ENCODE peak calls at places on chromosomes 11 and 22, in five cellular contexts. One of them, this sample, is unnamed.

GRCh38 chr22:47710135-47710534 is 947.7 kb downstream of the TBC1D22A start:
- DNase-seq in HL-60: no peak
- DNase-seq in HepG2: no peak
- DNase-seq in cardiac fibroblast: no peak
- DNase-seq in osteoblast: no peak
- DNase-seq in this sample: no peak

GRCh38 chr11:19374189-19374588 is 133.4 kb upstream of the E2F8 start:
- DNase-seq in HL-60: no peak
- DNase-seq in HepG2: no peak
- DNase-seq in cardiac fibroblast: peak
- DNase-seq in osteoblast: peak
- DNase-seq in this sample: no peak

GRCh38 chr11:877565-877964 is 33.0 kb downstream of the CHID1 start:
- DNase-seq in HL-60: peak
- DNase-seq in HepG2: no peak
- DNase-seq in cardiac fibroblast: no peak
- DNase-seq in osteoblast: no peak
- DNase-seq in this sample: peak

GRCh38 chr11:64853709-64854108 is 9.3 kb upstream of the CDC42BPG start:
- DNase-seq in HL-60: peak
- DNase-seq in HepG2: no peak
- DNase-seq in cardiac fibroblast: no peak
- DNase-seq in osteoblast: no peak
- DNase-seq in this sample: no peak

GRCh38 chr11:86800956-86801264 is 568 bp downstream of the PRSS23 start:
- DNase-seq in HL-60: no peak
- DNase-seq in HepG2: no peak
- DNase-seq in cardiac fibroblast: peak
- DNase-seq in osteoblast: no peak
- DNase-seq in this sample: no peak

GRCh38 chr11:32255876-32256275 is 165.0 kb downstream of the RCN1 start:
- DNase-seq in HL-60: no peak
- DNase-seq in HepG2: no peak
- DNase-seq in cardiac fibroblast: no peak
- DNase-seq in osteoblast: no peak
- DNase-seq in this sample: no peak

GRCh38 chr11:18733202-18733601 is 7.2 kb upstream of the IGSF22 start:
- DNase-seq in HL-60: no peak
- DNase-seq in HepG2: no peak
- DNase-seq in cardiac fibroblast: no peak
- DNase-seq in osteoblast: no peak
- DNase-seq in this sample: no peak

GRCh38 chr11:45180158-45180887 is 33.9 kb downstream of the PRDM11 start:
- DNase-seq in HL-60: peak
- DNase-seq in HepG2: no peak
- DNase-seq in cardiac fibroblast: no peak
- DNase-seq in osteoblast: peak
- DNase-seq in this sample: no peak

GRCh38 chr22:38866024-38866398 is 6.0 kb downstream of the CBX6 start:
- DNase-seq in HL-60: no peak
- DNase-seq in HepG2: no peak
- DNase-seq in cardiac fibroblast: no peak
- DNase-seq in osteoblast: peak
- DNase-seq in this sample: no peak

GRCh38 chr11:91749231-91749630 is 475.4 kb upstream of the FAT3 start:
- DNase-seq in HL-60: no peak
- DNase-seq in HepG2: no peak
- DNase-seq in cardiac fibroblast: no peak
- DNase-seq in osteoblast: no peak
- DNase-seq in this sample: no peak

GRCh38 chr11:46894506-46894905 is 23.8 kb downstream of the LRP4 start:
- DNase-seq in HL-60: no peak
- DNase-seq in HepG2: no peak
- DNase-seq in cardiac fibroblast: no peak
- DNase-seq in osteoblast: no peak
- DNase-seq in this sample: no peak

GRCh38 chr11:61116426-61117214 is 14.3 kb downstream of the CD5 start:
- DNase-seq in HL-60: no peak
- DNase-seq in HepG2: no peak
- DNase-seq in cardiac fibroblast: no peak
- DNase-seq in osteoblast: peak
- DNase-seq in this sample: peak

GRCh38 chr11:19951558-19952083 is 208.7 kb downstream of the DBX1 start:
- DNase-seq in HL-60: no peak
- DNase-seq in HepG2: peak
- DNase-seq in cardiac fibroblast: peak
- DNase-seq in osteoblast: peak
- DNase-seq in this sample: peak

GRCh38 chr11:122852071-122852831 is 14.0 kb downstream of the CRTAM start:
- DNase-seq in HL-60: no peak
- DNase-seq in HepG2: no peak
- DNase-seq in cardiac fibroblast: peak
- DNase-seq in osteoblast: peak
- DNase-seq in this sample: no peak

GRCh38 chr11:117134431-117134830 is 9.7 kb upstream of the PAFAH1B2 start:
- DNase-seq in HL-60: no peak
- DNase-seq in HepG2: no peak
- DNase-seq in cardiac fibroblast: no peak
- DNase-seq in osteoblast: no peak
- DNase-seq in this sample: no peak

GRCh38 chr22:28630185-28630580 is 49.5 kb downstream of the TTC28 start:
- DNase-seq in HL-60: no peak
- DNase-seq in HepG2: no peak
- DNase-seq in cardiac fibroblast: no peak
- DNase-seq in osteoblast: no peak
- DNase-seq in this sample: no peak

GRCh38 chr11:72239296-72239848 is 4.6 kb downstream of the PHOX2A start:
- DNase-seq in HL-60: no peak
- DNase-seq in HepG2: no peak
- DNase-seq in cardiac fibroblast: peak
- DNase-seq in osteoblast: no peak
- DNase-seq in this sample: no peak

GRCh38 chr11:61783717-61784505 is 8.5 kb downstream of the TMEM258 start:
- DNase-seq in HL-60: peak
- DNase-seq in HepG2: no peak
- DNase-seq in cardiac fibroblast: peak
- DNase-seq in osteoblast: peak
- DNase-seq in this sample: no peak

GRCh38 chr11:134486106-134486505 is 74.1 kb upstream of the B3GAT1 start:
- DNase-seq in HL-60: no peak
- DNase-seq in HepG2: no peak
- DNase-seq in cardiac fibroblast: no peak
- DNase-seq in osteoblast: peak
- DNase-seq in this sample: no peak

GRCh38 chr11:134854391-134854991 is 442.4 kb upstream of the B3GAT1 start:
- DNase-seq in HL-60: no peak
- DNase-seq in HepG2: no peak
- DNase-seq in cardiac fibroblast: no peak
- DNase-seq in osteoblast: no peak
- DNase-seq in this sample: no peak

GRCh38 chr22:35299217-35299716 is 427 bp upstream of the TOM1 start:
- DNase-seq in HL-60: no peak
- DNase-seq in HepG2: no peak
- DNase-seq in cardiac fibroblast: no peak
- DNase-seq in osteoblast: peak
- DNase-seq in this sample: no peak
- H3K4me3 ChIP-seq in HL-60: peak
- H3K4me3 ChIP-seq in HepG2: peak
- H3K4me3 ChIP-seq in cardiac fibroblast: peak
- H3K4me3 ChIP-seq in osteoblast: peak
- H3K4me3 ChIP-seq in this sample: peak

GRCh38 chr11:119722281-119722794 is 6.7 kb downstream of the NECTIN1 start:
- DNase-seq in HL-60: no peak
- DNase-seq in HepG2: no peak
- DNase-seq in cardiac fibroblast: no peak
- DNase-seq in osteoblast: peak
- DNase-seq in this sample: no peak
- TF ChIP-seq CTCF in HL-60: no peak
- TF ChIP-seq CTCF in HepG2: no peak
- TF ChIP-seq CTCF in cardiac fibroblast: no peak
- TF ChIP-seq CTCF in osteoblast: no peak
- TF ChIP-seq CTCF in this sample: no peak

DNA sequence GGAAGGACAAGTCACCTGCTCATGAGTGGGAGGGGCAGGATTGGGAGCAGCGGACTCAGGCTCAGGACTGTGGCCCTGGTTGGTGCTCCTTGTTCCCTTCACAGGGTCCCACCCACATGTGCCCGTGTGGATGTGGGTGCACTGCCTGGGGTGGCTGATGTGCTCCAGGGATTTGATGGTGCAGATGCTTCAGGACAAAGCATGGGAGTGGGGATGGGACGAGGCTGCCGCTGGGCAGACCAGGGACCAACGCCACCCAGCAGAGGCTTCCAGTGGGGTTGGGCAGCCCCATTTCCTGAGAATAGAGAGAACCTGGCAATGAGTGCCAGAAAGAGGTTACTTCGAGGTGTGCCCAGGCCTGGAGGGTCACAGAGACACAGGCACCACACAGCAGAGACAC is 65.5 kb upstream of the IGLL5 start:
- DNase-seq in HL-60: no peak
- DNase-seq in HepG2: no peak
- DNase-seq in cardiac fibroblast: no peak
- DNase-seq in osteoblast: no peak
- DNase-seq in this sample: no peak
- H3K4me3 ChIP-seq in HL-60: no peak
- H3K4me3 ChIP-seq in HepG2: no peak
- H3K4me3 ChIP-seq in cardiac fibroblast: no peak
- H3K4me3 ChIP-seq in osteoblast: no peak
- H3K4me3 ChIP-seq in this sample: no peak

DNA sequence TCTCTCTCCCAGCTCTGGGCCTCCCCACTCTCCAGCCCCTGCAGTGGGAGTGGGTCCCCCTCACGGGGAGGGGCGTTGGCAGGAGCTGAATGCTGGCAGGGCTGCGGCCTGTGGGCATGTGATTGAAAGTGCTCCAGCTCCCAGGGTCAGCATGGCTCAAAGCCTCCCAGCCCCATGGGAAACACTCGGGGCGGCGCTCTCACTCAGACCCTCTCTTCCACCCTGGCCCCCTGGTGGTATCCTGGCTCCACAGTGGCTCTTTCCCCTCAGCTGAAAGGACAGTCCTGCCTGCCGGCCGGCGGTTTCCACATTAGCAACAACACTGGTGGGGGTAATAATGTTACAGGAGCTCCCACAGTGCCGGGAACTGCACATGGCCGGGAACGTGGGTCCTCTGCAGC is 35.5 kb downstream of the POLR3H start:
- DNase-seq in HL-60: no peak
- DNase-seq in HepG2: no peak
- DNase-seq in cardiac fibroblast: no peak
- DNase-seq in osteoblast: peak
- DNase-seq in this sample: no peak
- TF ChIP-seq CTCF in HL-60: no peak
- TF ChIP-seq CTCF in HepG2: no peak
- TF ChIP-seq CTCF in cardiac fibroblast: peak
- TF ChIP-seq CTCF in osteoblast: peak
- TF ChIP-seq CTCF in this sample: no peak

DNA sequence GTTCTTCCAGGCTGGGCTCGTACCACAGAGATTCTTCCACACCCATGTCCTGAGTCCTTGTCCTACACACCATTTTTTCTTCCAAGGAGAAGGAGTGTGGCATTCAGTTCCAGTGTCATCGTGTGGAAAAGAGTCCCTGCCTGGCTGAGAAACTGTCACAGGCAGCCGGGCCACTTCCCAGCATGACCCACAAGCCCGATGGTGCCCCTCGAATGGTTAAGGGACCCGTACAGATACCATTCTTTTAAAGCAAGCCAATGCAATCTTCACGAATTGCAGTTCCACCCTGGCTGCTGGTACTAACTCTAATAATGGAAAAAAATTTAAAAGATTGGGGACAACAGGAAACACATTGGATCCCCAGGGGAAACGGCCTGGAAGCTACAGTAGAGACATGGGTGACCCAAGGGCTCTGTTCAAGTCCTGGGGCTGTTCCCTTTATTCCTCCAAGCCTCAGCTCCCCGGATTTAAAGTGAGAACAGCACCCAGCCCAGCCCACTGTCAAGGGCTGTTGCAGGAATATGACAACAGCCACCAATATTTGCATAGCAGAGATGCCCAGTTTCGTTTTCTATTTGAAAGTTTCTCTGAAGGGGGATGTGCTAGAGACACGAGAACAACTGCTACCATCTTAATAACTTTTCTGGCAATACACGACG is 80.9 kb upstream of the WNT7B start:
- DNase-seq in HL-60: no peak
- DNase-seq in HepG2: no peak
- DNase-seq in cardiac fibroblast: peak
- DNase-seq in osteoblast: peak
- DNase-seq in this sample: no peak
- H3K4me3 ChIP-seq in HL-60: no peak
- H3K4me3 ChIP-seq in HepG2: no peak
- H3K4me3 ChIP-seq in cardiac fibroblast: no peak
- H3K4me3 ChIP-seq in osteoblast: peak
- H3K4me3 ChIP-seq in this sample: peak

GRCh38 chr11:66267039-66267378 is 1.4 kb upstream of the RAB1B start:
- DNase-seq in HL-60: no peak
- DNase-seq in HepG2: no peak
- DNase-seq in cardiac fibroblast: no peak
- DNase-seq in osteoblast: no peak
- DNase-seq in this sample: no peak

GRCh38 chr11:66271816-66272215 is 3.4 kb downstream of the RAB1B start:
- DNase-seq in HL-60: no peak
- DNase-seq in HepG2: no peak
- DNase-seq in cardiac fibroblast: no peak
- DNase-seq in osteoblast: no peak
- DNase-seq in this sample: no peak

GRCh38 chr11:66268210-66268952 is at the start of gene RAB1B:
- DNase-seq in HL-60: peak
- DNase-seq in HepG2: peak
- DNase-seq in cardiac fibroblast: peak
- DNase-seq in osteoblast: peak
- DNase-seq in this sample: peak

GRCh38 chr11:66267379-66268209 is 845 bp upstream of the RAB1B start:
- DNase-seq in HL-60: peak
- DNase-seq in HepG2: peak
- DNase-seq in cardiac fibroblast: peak
- DNase-seq in osteoblast: peak
- DNase-seq in this sample: no peak

GRCh38 chr11:66268953-66269906 is 791 bp downstream of the RAB1B start:
- DNase-seq in HL-60: peak
- DNase-seq in HepG2: peak
- DNase-seq in cardiac fibroblast: peak
- DNase-seq in osteoblast: peak
- DNase-seq in this sample: no peak
- TF ChIP-seq CTCF in HL-60: peak
- TF ChIP-seq CTCF in HepG2: peak
- TF ChIP-seq CTCF in cardiac fibroblast: peak
- TF ChIP-seq CTCF in osteoblast: peak
- TF ChIP-seq CTCF in this sample: no peak

GRCh38 chr11:69048056-69048717 is 545 bp upstream of the TPCN2 start:
- DNase-seq in HL-60: no peak
- DNase-seq in HepG2: no peak
- DNase-seq in cardiac fibroblast: peak
- DNase-seq in osteoblast: peak
- DNase-seq in this sample: no peak
- H3K4me3 ChIP-seq in HL-60: peak
- H3K4me3 ChIP-seq in HepG2: peak
- H3K4me3 ChIP-seq in cardiac fibroblast: peak
- H3K4me3 ChIP-seq in osteoblast: peak
- H3K4me3 ChIP-seq in this sample: peak